ENCODE peak calls at places on chromosomes 13 and 19, in eight cellular contexts. L, A, N, Q, Y, W, S and O are unnamed samples.

GRCh38 chr13:48808689-48809088 is 155.0 kb downstream of the CYSLTR2 start:
- DNase-seq in Y (no peak), Q (no peak), S (no peak), L (no peak), A (no peak), N (no peak), W (no peak), O (no peak)

GRCh38 chr13:113597386-113598080 is 13.0 kb downstream of the TFDP1 start:
- DNase-seq in N (no peak), A (no peak), S (no peak), Y (no peak), L (no peak), Q (no peak), W (no peak), O (peak)

GRCh38 chr13:51802601-51803000 is 1.4 kb downstream of the DHRS12 start:
- DNase-seq in A (no peak), W (no peak), L (no peak), N (no peak), Y (no peak), Q (no peak), S (no peak), O (no peak)

GRCh38 chr13:66347718-66348117 is 882.4 kb downstream of the PCDH9 start:
- DNase-seq in A (no peak), N (peak), Y (no peak), L (no peak), Q (no peak), W (no peak), S (no peak), O (no peak)

GRCh38 chr19:28887920-28888618 is 324.9 kb downstream of the UQCRFS1 start:
- DNase-seq in N (no peak), L (peak), W (no peak), S (no peak), Q (no peak), A (no peak), Y (no peak), O (no peak)

GRCh38 chr13:101869553-101869952 is 417.1 kb downstream of the ITGBL1 start:
- DNase-seq in Y (no peak), L (no peak), S (no peak), W (no peak), A (no peak), Q (no peak), N (no peak), O (no peak)

GRCh38 chr13:98643479-98643878 is 66.6 kb upstream of the STK24 start:
- DNase-seq in W (no peak), N (no peak), A (no peak), Y (no peak), S (no peak), Q (no peak), L (no peak), O (no peak)

GRCh38 chr13:111049791-111050538 is 65.1 kb upstream of the ARHGEF7 start:
- DNase-seq in L (peak), S (peak), N (no peak), Q (no peak), A (peak), W (no peak), Y (peak), O (no peak)

GRCh38 chr19:1455002-1455335 is 5.0 kb downstream of the APC2 start:
- DNase-seq in Y (peak), W (no peak), Q (no peak), S (no peak), L (no peak), N (no peak), A (no peak), O (no peak)

GRCh38 chr13:52734075-52734623 is 5.5 kb downstream of the CNMD start:
- DNase-seq in L (no peak), A (no peak), Y (no peak), W (no peak), N (no peak), S (no peak), Q (no peak), O (no peak)

GRCh38 chr19:46371371-46371901 is 24.5 kb downstream of the PPP5C start:
- DNase-seq in N (no peak), Q (no peak), A (no peak), Y (no peak), L (no peak), W (no peak), S (no peak), O (peak)

GRCh38 chr19:39320948-39321831 is 527 bp upstream of the LRFN1 start:
- DNase-seq in W (no peak), A (no peak), L (no peak), S (peak), Q (no peak), Y (no peak), N (no peak), O (no peak)

GRCh38 chr19:18562086-18562485 is 4.4 kb downstream of the KXD1 start:
- DNase-seq in Y (no peak), S (no peak), Q (no peak), A (no peak), W (no peak), N (no peak), L (no peak), O (no peak)

GRCh38 chr19:30403583-30403982 is 31.4 kb downstream of the ZNF536 start:
- DNase-seq in Q (no peak), L (no peak), A (no peak), Y (no peak), S (no peak), N (no peak), W (no peak), O (no peak)

GRCh38 chr13:86425127-86425526 is 625.9 kb upstream of the SLITRK6 start:
- DNase-seq in A (no peak), Q (no peak), N (no peak), L (no peak), W (no peak), Y (no peak), S (no peak), O (no peak)

GRCh38 chr13:31049833-31050232 is 111.9 kb downstream of the HSPH1 start:
- DNase-seq in S (no peak), A (no peak), W (no peak), L (no peak), Y (no peak), N (no peak), Q (no peak), O (no peak)

GRCh38 chr13:79621902-79622301 is 140.9 kb downstream of the NDFIP2 start:
- DNase-seq in L (no peak), W (no peak), Q (no peak), N (no peak), A (no peak), S (no peak), Y (no peak), O (no peak)

GRCh38 chr19:41570639-41571112 is 5.3 kb upstream of the CEACAM21 start:
- DNase-seq in A (peak), Q (peak), S (peak), L (peak), Y (peak), W (no peak), N (peak), O (peak)

GRCh38 chr19:14494910-14495677 is 833 bp downstream of the GIPC1 start:
- DNase-seq in N (no peak), S (peak), Y (no peak), A (no peak), L (no peak), Q (no peak), W (no peak), O (no peak)
- TF ChIP-seq EP300 in N (no peak), S (no peak), Y (no peak), A (no peak), L (no peak), Q (no peak), W (no peak), O (no peak)

DNA sequence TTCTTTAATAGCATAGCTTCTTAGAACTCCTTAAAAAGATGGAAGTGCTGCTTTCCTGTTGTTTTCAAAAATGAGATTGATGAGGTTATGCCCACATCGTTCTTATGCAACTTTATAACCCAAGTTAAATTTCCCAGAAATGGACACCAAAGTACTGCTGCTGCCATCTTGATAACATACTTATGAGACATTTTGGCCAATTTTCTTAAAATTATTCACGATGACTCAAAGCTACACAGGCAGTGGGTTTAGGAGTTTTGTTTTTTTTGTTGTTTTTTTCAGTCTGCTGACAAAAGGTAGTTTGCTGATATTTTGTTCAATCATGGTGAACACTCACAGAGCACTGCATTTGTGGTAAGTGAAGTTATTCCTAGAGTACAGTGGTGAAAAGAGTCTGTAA is 54.9 kb upstream of the RFC3 start:
- DNase-seq in W (no peak), Y (no peak), A (no peak), S (no peak), L (no peak), N (no peak), Q (no peak), O (no peak)
- TF ChIP-seq EP300 in W (no peak), Y (no peak), A (no peak), S (no peak), L (no peak), N (no peak), Q (no peak), O (no peak)

DNA sequence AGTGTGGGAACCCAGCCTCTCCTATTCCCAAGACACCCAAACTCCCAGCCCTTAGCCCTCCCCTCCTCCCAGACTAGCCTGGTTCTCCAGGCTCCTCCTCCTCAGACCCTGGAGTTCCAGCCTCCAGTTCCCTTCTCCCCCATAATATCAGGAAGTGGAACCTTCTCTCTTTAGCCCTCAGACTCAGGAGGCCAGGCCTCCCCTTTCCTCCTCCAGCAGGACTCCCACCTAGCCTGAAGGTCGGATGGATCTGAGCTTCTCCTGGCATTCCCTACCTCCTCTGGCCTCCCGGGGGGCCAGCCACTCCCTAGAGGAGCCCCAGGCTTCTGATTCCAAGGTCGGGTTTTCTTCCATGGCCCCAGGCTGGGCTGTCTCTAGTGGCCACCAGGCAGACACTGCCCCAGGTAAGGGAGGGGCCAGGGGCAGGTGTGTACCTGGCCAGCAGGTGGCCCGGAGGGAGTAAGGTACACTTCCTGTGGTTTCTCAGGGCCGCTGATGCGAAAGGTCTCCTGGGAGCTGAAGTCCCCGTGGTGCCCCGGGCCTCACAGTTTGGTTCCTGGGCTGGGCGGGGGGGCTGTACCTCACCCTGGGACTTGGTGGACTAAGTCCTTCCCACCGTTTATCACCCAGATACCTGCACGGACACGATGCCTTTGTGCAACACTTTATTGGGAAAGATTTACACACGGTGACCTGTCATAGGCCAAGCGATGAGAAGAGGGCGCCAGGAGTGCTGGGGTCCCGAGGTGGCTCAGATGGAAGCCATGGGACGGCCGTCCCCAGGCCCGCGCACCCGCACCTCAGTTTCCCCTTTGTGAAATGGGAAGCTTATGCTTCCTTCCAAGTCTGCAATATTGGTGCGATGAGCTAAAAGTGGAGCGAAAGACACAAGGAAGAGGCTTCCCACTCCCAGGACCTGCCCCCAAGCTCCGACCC is at the start of gene TMC4:
- DNase-seq in Y (peak), N (peak), L (no peak), W (no peak), S (no peak), Q (peak), A (no peak), O (no peak)
- TF ChIP-seq EP300 in Y (no peak), N (no peak), L (no peak), W (no peak), S (no peak), Q (no peak), A (no peak), O (no peak)

GRCh38 chr13:63625869-63626268 is 2210.2 kb upstream of the PCDH20 start:
- DNase-seq in Y (no peak), N (peak), A (no peak), W (no peak), S (no peak), Q (no peak), L (no peak), O (no peak)

GRCh38 chr13:63629591-63629990 is 2213.9 kb upstream of the PCDH20 start:
- DNase-seq in N (no peak), L (no peak), Q (no peak), Y (no peak), S (no peak), W (no peak), A (no peak), O (no peak)

GRCh38 chr13:63631006-63631405 is 2215.4 kb upstream of the PCDH20 start:
- DNase-seq in Q (no peak), S (no peak), L (no peak), N (no peak), Y (no peak), A (no peak), W (no peak), O (no peak)

DNA sequence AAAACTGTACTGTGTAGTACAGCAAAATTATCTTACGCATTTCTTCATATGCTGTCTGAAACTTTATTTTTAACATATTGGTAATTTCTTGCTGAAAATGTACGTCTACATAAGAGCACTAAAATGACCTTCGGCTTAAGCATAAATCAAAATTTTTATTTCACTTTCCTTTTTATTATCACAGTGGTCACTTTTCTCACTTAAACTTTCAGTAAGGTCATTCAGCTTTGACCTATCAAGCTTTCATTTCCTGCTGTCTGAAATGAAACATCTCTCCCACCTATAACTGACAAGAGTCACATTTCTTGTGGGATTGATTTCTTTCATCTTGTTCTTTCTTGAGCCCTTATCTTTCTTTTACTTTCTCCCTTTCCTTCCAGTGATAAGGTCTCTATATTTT is 2212.7 kb upstream of the PCDH20 start:
- DNase-seq in S (no peak), A (no peak), Y (no peak), W (no peak), L (no peak), Q (no peak), N (no peak), O (no peak)
- TF ChIP-seq EP300 in S (no peak), A (no peak), Y (no peak), W (no peak), L (no peak), Q (no peak), N (no peak), O (no peak)

GRCh38 chr13:107669356-107669755 is 546.0 kb downstream of the LIG4 start:
- DNase-seq in Q (no peak), A (no peak), N (no peak), W (no peak), L (no peak), Y (no peak), S (no peak), O (no peak)
- TF ChIP-seq EP300 in Q (no peak), A (no peak), N (no peak), W (no peak), L (no peak), Y (no peak), S (no peak), O (no peak)

GRCh38 chr13:74026753-74027152 is 107.5 kb downstream of the KLF12 start:
- DNase-seq in Q (peak), A (no peak), N (no peak), S (no peak), Y (peak), L (no peak), W (peak), O (no peak)
- TF ChIP-seq EP300 in Q (no peak), A (no peak), N (no peak), S (no peak), Y (no peak), L (no peak), W (no peak), O (no peak)

DNA sequence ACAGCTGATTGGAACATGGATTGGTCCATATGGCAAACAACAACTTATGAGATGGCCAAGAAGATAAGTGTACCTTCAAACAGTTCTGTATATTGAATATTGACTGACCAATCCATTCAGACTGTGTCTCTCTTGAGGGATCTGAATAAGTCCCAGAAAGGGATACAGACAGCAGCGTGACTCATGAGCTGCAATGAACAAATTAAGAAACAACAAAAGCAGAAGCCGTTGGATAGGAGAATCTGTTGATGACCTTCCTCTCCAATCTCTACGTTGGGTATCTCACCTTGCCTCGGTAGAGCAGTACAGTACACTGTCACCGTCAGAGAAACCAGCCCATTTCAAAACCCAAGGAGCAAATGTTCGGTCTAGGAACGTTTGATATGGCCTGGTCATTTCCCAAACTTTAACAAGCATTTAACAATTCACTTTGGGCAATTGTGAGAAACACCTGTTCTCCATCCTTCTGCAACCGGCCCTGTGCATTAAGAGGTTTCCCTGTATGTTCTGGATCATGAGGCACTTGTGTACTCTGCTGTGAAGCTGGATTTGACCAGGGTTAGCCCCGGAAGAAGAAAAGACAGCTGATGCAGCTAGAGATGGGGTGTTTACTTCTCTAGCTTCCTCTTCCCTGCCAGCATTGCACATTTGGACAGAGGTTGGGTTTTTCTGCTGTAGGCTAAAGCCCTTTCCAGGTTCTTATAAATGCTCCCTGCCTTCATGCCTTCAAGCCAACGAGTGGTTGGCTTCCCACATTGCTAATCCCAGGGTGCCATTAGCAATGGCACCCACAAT is 21.1 kb downstream of the MBD3L2B start:
- DNase-seq in W (no peak), N (no peak), Q (no peak), A (no peak), S (no peak), Y (no peak), L (no peak), O (no peak)
- TF ChIP-seq EP300 in W (no peak), N (no peak), Q (no peak), A (no peak), S (no peak), Y (no peak), L (no peak), O (no peak)